ENCODE peak calls at places on chromosomes 12 and 14, in eight cellular contexts. A is ovary, R is tibial artery, W is osteocyte, I is HFF-Myc, Q is fibroblast of pulmonary artery, H is thyroid gland, S is heart left ventricle. D is an unnamed sample.

GRCh38 chr14:63745858-63746425 is 18.1 kb upstream of the SGPP1 start:
- DNase-seq in I (no peak), S (no peak), A (no peak), R (no peak), Q (no peak), H (no peak), W (peak), D (no peak)

GRCh38 chr12:131803995-131804521 is 24.1 kb upstream of the MMP17 start:
- DNase-seq in I (no peak), R (no peak), H (peak), S (no peak), W (no peak), A (no peak), Q (peak), D (no peak)

GRCh38 chr12:31035944-31036665 is 37.6 kb upstream of the DDX11 start:
- DNase-seq in R (no peak), H (no peak), W (no peak), A (no peak), S (no peak), I (no peak), Q (no peak), D (no peak)

GRCh38 chr12:14373202-14373601 is 7.7 kb downstream of the ATF7IP start:
- DNase-seq in Q (peak), H (no peak), W (no peak), S (no peak), R (no peak), A (no peak), I (peak), D (no peak)

GRCh38 chr14:26191123-26191522 is 406.7 kb downstream of the NOVA1 start:
- DNase-seq in I (no peak), Q (peak), H (no peak), R (no peak), A (no peak), W (no peak), S (no peak), D (no peak)

GRCh38 chr12:1881301-1881700 is 37.2 kb downstream of the CACNA2D4 start:
- DNase-seq in I (no peak), S (no peak), R (no peak), W (peak), H (no peak), Q (no peak), A (no peak), D (no peak)

GRCh38 chr14:22319526-22320352 is 269.3 kb downstream of the DAD1 start:
- DNase-seq in A (peak), Q (peak), H (peak), W (no peak), S (peak), I (peak), R (peak), D (no peak)

GRCh38 chr14:63960926-63961567 is 108.2 kb downstream of the SYNE2 start:
- DNase-seq in I (no peak), R (no peak), H (no peak), W (no peak), A (no peak), S (no peak), Q (peak), D (no peak)

GRCh38 chr12:26319511-26319910 is 124.1 kb downstream of the SSPN start:
- DNase-seq in H (peak), S (peak), Q (peak), W (no peak), I (no peak), A (peak), R (peak), D (no peak)

GRCh38 chr14:24315807-24316596 is 4.7 kb downstream of the LTB4R start:
- DNase-seq in I (no peak), S (peak), H (peak), W (no peak), A (peak), R (no peak), Q (no peak), D (no peak)

GRCh38 chr12:53505555-53506449 is 1.5 kb downstream of the NPFF start:
- DNase-seq in W (no peak), H (no peak), Q (no peak), A (no peak), I (no peak), R (no peak), S (no peak), D (no peak)

GRCh38 chr12:49129332-49130150 is 1.7 kb downstream of the TUBA1B start:
- DNase-seq in R (no peak), Q (no peak), H (no peak), I (no peak), A (no peak), W (no peak), S (peak), D (no peak)

GRCh38 chr12:62934799-62935674 is at the start of gene PPM1H:
- DNase-seq in A (peak), S (peak), Q (peak), I (no peak), H (peak), R (peak), W (peak), D (peak)

GRCh38 chr12:4567073-4567881 is 5.3 kb downstream of the DYRK4 start:
- DNase-seq in A (no peak), I (no peak), W (no peak), S (no peak), R (no peak), H (no peak), Q (no peak), D (no peak)

GRCh38 chr12:108702534-108702933 is 28.8 kb downstream of the CORO1C start:
- DNase-seq in I (no peak), R (no peak), A (no peak), S (no peak), Q (no peak), W (no peak), H (no peak), D (no peak)

GRCh38 chr12:1503281-1503711 is 91.1 kb downstream of the FBXL14 start:
- DNase-seq in H (no peak), A (no peak), Q (no peak), R (peak), I (no peak), W (no peak), S (no peak), D (no peak)

GRCh38 chr14:59133202-59133601 is 55.3 kb upstream of the DAAM1 start:
- DNase-seq in Q (peak), A (no peak), R (no peak), I (no peak), S (no peak), W (no peak), H (no peak), D (no peak)

GRCh38 chr14:103310576-103311095 is 23.4 kb upstream of the EIF5 start:
- DNase-seq in S (no peak), A (no peak), H (no peak), I (no peak), Q (no peak), R (peak), W (no peak), D (no peak)

GRCh38 chr14:47365248-47365647 is 310.2 kb downstream of the MDGA2 start:
- DNase-seq in A (no peak), R (no peak), I (no peak), H (no peak), W (no peak), S (no peak), Q (no peak), D (no peak)

GRCh38 chr12:88418856-88419497 is 161.3 kb downstream of the KITLG start:
- DNase-seq in I (no peak), H (no peak), S (no peak), R (no peak), W (no peak), Q (peak), A (no peak), D (no peak)

GRCh38 chr12:124109760-124110159 is 136.7 kb downstream of the ZNF664 start:
- DNase-seq in Q (peak), I (no peak), W (no peak), A (no peak), H (no peak), S (no peak), R (no peak), D (no peak)

GRCh38 chr12:114812858-114813761 is 129.1 kb upstream of the TBX3 start:
- DNase-seq in W (no peak), Q (peak), I (no peak), A (peak), H (peak), S (no peak), R (peak), D (no peak)

GRCh38 chr12:27970391-27970980 is 2.0 kb downstream of the PTHLH start:
- DNase-seq in H (peak), Q (no peak), S (peak), R (no peak), W (no peak), A (no peak), I (no peak), D (no peak)

GRCh38 chr14:69999246-69999645 is 120.0 kb downstream of the SMOC1 start:
- DNase-seq in W (no peak), H (no peak), A (no peak), I (peak), S (no peak), Q (peak), R (no peak), D (no peak)

GRCh38 chr12:131057211-131057721 is 103.6 kb downstream of the ADGRD1 start:
- DNase-seq in R (peak), A (no peak), S (no peak), W (no peak), H (no peak), Q (no peak), I (no peak), D (no peak)

GRCh38 chr12:112294793-112295192 is 87.4 kb downstream of the HECTD4 start:
- DNase-seq in Q (peak), R (no peak), S (no peak), A (no peak), I (no peak), H (no peak), W (no peak), D (no peak)

GRCh38 chr12:60174914-60175313 is 579.1 kb downstream of the SLC16A7 start:
- DNase-seq in W (no peak), A (no peak), I (no peak), S (no peak), R (no peak), Q (peak), H (no peak), D (no peak)

GRCh38 chr12:106246891-106247730 is 709 bp downstream of the CKAP4 start:
- DNase-seq in A (peak), W (peak), Q (peak), R (peak), S (peak), H (peak), I (no peak), D (no peak)

GRCh38 chr12:85310456-85311076 is 30.5 kb downstream of the ALX1 start:
- DNase-seq in R (no peak), W (no peak), A (no peak), H (no peak), I (no peak), S (no peak), Q (peak), D (no peak)

GRCh38 chr12:20487519-20487918 is 119.2 kb downstream of the PDE3A start:
- DNase-seq in S (no peak), H (no peak), W (no peak), Q (no peak), R (no peak), A (no peak), I (no peak), D (no peak)

GRCh38 chr14:95437715-95438114 is 78.7 kb downstream of the SYNE3 start:
- DNase-seq in R (no peak), S (no peak), A (no peak), H (no peak), Q (no peak), W (no peak), I (no peak), D (no peak)

GRCh38 chr14:30601579-30601916 is 20.6 kb upstream of the SCFD1 start:
- DNase-seq in R (no peak), S (no peak), H (no peak), Q (no peak), W (no peak), A (no peak), I (no peak), D (no peak)

GRCh38 chr12:68304626-68305025 is 27.5 kb downstream of the MDM1 start:
- DNase-seq in I (no peak), R (no peak), A (no peak), W (no peak), S (no peak), H (no peak), Q (peak), D (no peak)

GRCh38 chr14:100303925-100304324 is 2.3 kb downstream of the SLC25A29 start:
- DNase-seq in S (no peak), R (no peak), H (peak), W (no peak), A (no peak), I (no peak), Q (no peak), D (no peak)

GRCh38 chr12:52390739-52391617 is 5.5 kb upstream of the KRT84 start:
- DNase-seq in Q (peak), A (no peak), I (no peak), H (no peak), W (no peak), R (no peak), S (no peak), D (no peak)

GRCh38 chr12:116604151-116604550 is 45.0 kb downstream of the MAP1LC3B2 start:
- DNase-seq in Q (peak), R (no peak), A (peak), I (no peak), W (no peak), H (no peak), S (no peak), D (no peak)

GRCh38 chr14:91125271-91125661 is 11.4 kb downstream of the DGLUCY start:
- DNase-seq in Q (no peak), R (no peak), S (peak), W (no peak), I (no peak), H (no peak), A (no peak), D (no peak)

GRCh38 chr12:452667-453210 is 7.0 kb upstream of the B4GALNT3 start:
- DNase-seq in I (no peak), H (no peak), R (no peak), S (peak), Q (no peak), W (no peak), A (no peak), D (no peak)
- TF ChIP-seq CTCF in I (no peak), H (no peak), R (no peak), S (no peak), Q (peak), W (no peak), A (no peak), D (no peak)

DNA sequence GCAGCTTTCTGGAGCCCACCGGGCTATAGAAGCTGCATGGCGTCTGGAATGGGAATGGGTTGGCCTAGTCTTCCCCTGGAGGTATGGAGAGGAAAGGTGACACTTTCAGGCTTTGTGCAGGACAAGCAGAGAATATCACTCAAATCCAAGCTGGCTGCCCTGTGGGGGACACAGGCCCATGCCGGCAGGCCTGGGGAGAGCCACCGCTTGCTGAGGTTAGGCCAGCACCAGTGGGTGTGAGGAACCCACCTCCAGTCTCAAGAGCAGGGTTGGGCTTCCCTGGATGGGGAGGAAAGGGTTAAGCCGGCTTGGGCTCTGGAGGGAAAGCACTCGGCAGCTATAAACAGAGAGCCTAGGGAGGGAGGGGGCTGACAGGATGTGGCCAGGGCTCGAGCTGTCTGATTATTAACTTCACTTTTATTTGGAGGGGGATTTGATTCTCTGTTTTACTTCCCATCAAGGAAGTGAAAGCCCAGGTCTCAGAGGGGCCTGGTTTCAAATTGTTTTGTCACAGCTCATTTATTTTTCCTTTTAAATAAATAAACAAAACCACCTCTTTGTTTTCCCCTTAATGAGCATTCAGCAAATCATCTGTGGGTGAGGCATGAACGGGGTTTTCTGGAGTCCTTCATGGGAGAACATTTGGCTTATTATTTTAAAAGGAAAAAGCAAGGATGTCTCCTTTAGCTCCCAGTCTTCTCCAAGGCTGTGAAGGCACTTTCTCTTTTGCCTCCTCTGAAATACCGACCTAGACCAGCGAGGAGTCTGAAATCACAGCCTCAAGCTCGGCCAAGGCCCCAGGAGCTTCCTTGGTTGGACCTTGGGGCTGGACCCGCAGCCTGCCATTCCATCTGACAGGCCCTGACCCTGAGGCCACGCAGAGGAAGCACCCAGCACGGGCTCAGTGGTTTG is 21.8 kb upstream of the ZFP36L1 start:
- DNase-seq in S (peak), W (no peak), I (no peak), H (peak), A (peak), R (no peak), Q (peak), D (no peak)
- TF ChIP-seq CTCF in S (no peak), W (no peak), I (no peak), H (no peak), A (no peak), R (no peak), Q (no peak), D (no peak)

DNA sequence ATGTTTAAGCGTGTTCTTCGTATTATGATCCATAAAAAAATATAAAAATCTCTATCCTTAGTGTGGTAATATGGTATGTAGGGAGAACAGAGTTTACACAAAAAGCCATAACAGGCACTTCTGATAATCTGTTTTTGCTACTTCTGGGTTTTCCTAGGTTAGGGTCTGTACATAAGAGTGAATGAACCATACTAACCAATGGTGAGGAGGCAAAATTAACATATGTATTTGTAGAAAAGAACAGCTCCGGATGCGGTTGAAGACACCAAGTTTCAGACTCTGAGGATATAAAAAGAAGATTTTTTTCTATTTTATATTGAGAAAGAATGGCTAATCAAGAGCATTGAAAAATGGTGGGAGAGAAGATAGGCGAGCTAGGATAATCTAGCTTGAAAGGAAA is 40.2 kb upstream of the PPP1R12A start:
- DNase-seq in W (no peak), R (no peak), S (no peak), A (no peak), H (no peak), Q (no peak), I (no peak), D (no peak)
- TF ChIP-seq CTCF in W (no peak), R (no peak), S (no peak), A (no peak), H (no peak), Q (no peak), I (no peak), D (no peak)

GRCh38 chr12:24025153-24025798 is 75.8 kb upstream of the SOX5 start:
- DNase-seq in R (no peak), A (no peak), H (no peak), I (no peak), S (no peak), W (no peak), Q (peak), D (no peak)
- TF ChIP-seq CTCF in R (no peak), A (no peak), H (no peak), I (no peak), S (peak), W (peak), Q (peak), D (no peak)

GRCh38 chr12:93727911-93728310 is 50.7 kb downstream of the CRADD start:
- DNase-seq in Q (no peak), W (no peak), R (no peak), S (no peak), H (no peak), I (no peak), A (no peak), D (no peak)

GRCh38 chr12:93729934-93730333 is 52.8 kb downstream of the CRADD start:
- DNase-seq in Q (no peak), R (no peak), S (no peak), A (no peak), W (no peak), H (no peak), I (no peak), D (no peak)

GRCh38 chr12:93723568-93723930 is 46.4 kb downstream of the CRADD start:
- DNase-seq in Q (no peak), H (no peak), W (no peak), I (no peak), A (no peak), R (no peak), S (no peak), D (no peak)

GRCh38 chr12:93725531-93725930 is 48.4 kb downstream of the CRADD start:
- DNase-seq in H (no peak), R (no peak), W (no peak), Q (no peak), I (no peak), S (no peak), A (no peak), D (no peak)

DNA sequence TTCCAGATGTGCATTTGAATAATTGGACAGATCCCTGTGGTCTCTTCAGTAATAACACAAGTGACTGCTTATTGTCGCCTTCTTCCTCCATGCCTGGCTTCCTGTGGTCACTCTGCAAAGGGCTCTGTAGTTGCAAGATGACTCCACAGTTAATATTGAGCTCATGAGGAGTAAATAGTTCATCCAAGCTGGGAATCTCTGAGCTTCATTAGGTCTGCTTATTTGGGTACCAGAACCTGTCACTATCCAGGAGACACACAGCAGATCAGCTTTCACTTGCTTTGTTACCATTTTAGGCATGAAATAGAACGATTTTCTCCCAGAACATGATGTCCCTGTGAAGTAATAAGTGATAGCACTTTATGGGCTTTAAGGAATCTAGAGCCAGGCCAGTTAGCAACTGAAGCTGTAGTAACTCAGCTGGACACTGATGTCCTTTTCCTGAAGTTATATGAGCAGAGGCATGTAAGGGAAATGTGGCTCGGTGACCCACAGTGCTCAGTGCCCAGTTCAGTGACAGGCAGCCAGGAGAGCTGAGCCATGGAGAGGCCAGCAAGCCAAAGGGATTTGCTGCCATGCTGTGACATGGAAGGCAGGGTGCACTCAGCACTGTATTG is 50.1 kb downstream of the CRADD start:
- DNase-seq in W (no peak), R (no peak), Q (no peak), I (no peak), H (no peak), A (no peak), S (no peak), D (no peak)
- TF ChIP-seq CTCF in W (no peak), R (no peak), Q (no peak), I (no peak), H (no peak), A (no peak), S (peak), D (no peak)

DNA sequence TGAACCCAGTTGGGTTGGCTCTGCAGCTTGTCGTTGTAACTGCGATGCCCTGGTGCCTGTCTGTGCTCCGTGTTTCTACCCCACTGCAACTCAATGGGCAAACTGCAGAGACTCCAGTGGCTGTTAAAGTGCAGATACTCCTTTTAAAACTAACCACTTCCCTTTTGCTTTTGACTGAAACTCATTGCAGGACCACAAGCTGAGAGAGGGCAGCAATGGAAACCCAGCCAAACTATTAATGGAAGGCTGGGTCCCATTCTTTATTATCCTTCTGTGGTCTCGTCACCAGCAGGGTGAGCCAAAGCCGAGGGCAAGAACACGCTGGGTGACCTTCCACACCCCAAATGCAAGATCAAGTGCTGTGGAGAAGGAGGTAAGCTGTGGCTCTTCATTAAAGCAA is 910.4 kb downstream of the VRK1 start:
- DNase-seq in Q (no peak), W (no peak), A (no peak), H (no peak), I (no peak), R (no peak), S (no peak), D (no peak)
- TF ChIP-seq CTCF in Q (no peak), W (no peak), A (no peak), H (no peak), I (no peak), R (no peak), S (no peak), D (no peak)